ENCODE peak calls at places on chromosomes 6 and 20, in ten cellular contexts. One of them, this sample, is unnamed.

GRCh38 chr6:41685641-41686380 is 47.5 kb downstream of the MDFI start:
- DNase-seq in upper lobe of right lung: no peak
- DNase-seq in IMR-90: no peak
- DNase-seq in adrenal gland: no peak
- DNase-seq in neural crest cell: no peak
- DNase-seq in nephron progenitor cell: no peak
- DNase-seq in GM12865: no peak
- DNase-seq in pancreas: peak
- DNase-seq in endodermal cell: no peak
- DNase-seq in prostate gland: no peak
- DNase-seq in this sample: no peak

GRCh38 chr6:119608994-119609393 is 259.4 kb upstream of the MAN1A1 start:
- DNase-seq in neural crest cell: no peak
- DNase-seq in pancreas: no peak
- DNase-seq in adrenal gland: no peak
- DNase-seq in upper lobe of right lung: no peak
- DNase-seq in nephron progenitor cell: no peak
- DNase-seq in prostate gland: no peak
- DNase-seq in endodermal cell: peak
- DNase-seq in GM12865: peak
- DNase-seq in IMR-90: no peak
- DNase-seq in this sample: no peak

GRCh38 chr20:51697119-51697826 is 70.9 kb downstream of the ATP9A start:
- DNase-seq in IMR-90: peak
- DNase-seq in upper lobe of right lung: no peak
- DNase-seq in prostate gland: no peak
- DNase-seq in neural crest cell: no peak
- DNase-seq in endodermal cell: no peak
- DNase-seq in GM12865: no peak
- DNase-seq in nephron progenitor cell: no peak
- DNase-seq in adrenal gland: no peak
- DNase-seq in pancreas: no peak
- DNase-seq in this sample: no peak

GRCh38 chr6:15980801-15981200 is 148.1 kb upstream of the MYLIP start:
- DNase-seq in prostate gland: no peak
- DNase-seq in nephron progenitor cell: no peak
- DNase-seq in endodermal cell: no peak
- DNase-seq in IMR-90: no peak
- DNase-seq in pancreas: no peak
- DNase-seq in neural crest cell: no peak
- DNase-seq in GM12865: no peak
- DNase-seq in adrenal gland: no peak
- DNase-seq in upper lobe of right lung: no peak
- DNase-seq in this sample: no peak

GRCh38 chr20:49964964-49965780 is 17.6 kb upstream of the SNAI1 start:
- DNase-seq in nephron progenitor cell: peak
- DNase-seq in neural crest cell: peak
- DNase-seq in endodermal cell: peak
- DNase-seq in IMR-90: no peak
- DNase-seq in upper lobe of right lung: no peak
- DNase-seq in prostate gland: no peak
- DNase-seq in pancreas: peak
- DNase-seq in adrenal gland: no peak
- DNase-seq in GM12865: peak
- DNase-seq in this sample: no peak

GRCh38 chr6:143747347-143747842 is 69.6 kb downstream of the PHACTR2 start:
- DNase-seq in adrenal gland: no peak
- DNase-seq in neural crest cell: no peak
- DNase-seq in IMR-90: no peak
- DNase-seq in pancreas: no peak
- DNase-seq in nephron progenitor cell: no peak
- DNase-seq in endodermal cell: peak
- DNase-seq in GM12865: no peak
- DNase-seq in prostate gland: no peak
- DNase-seq in upper lobe of right lung: no peak
- DNase-seq in this sample: no peak

GRCh38 chr20:24993337-24994185 is 1.0 kb upstream of the APMAP start:
- DNase-seq in adrenal gland: no peak
- DNase-seq in endodermal cell: peak
- DNase-seq in GM12865: no peak
- DNase-seq in nephron progenitor cell: no peak
- DNase-seq in prostate gland: no peak
- DNase-seq in neural crest cell: no peak
- DNase-seq in pancreas: no peak
- DNase-seq in upper lobe of right lung: no peak
- DNase-seq in IMR-90: peak
- DNase-seq in this sample: no peak

GRCh38 chr6:16762265-16762546 is 946 bp upstream of the ATXN1 start:
- DNase-seq in neural crest cell: no peak
- DNase-seq in upper lobe of right lung: no peak
- DNase-seq in pancreas: no peak
- DNase-seq in prostate gland: no peak
- DNase-seq in nephron progenitor cell: no peak
- DNase-seq in IMR-90: no peak
- DNase-seq in endodermal cell: no peak
- DNase-seq in GM12865: no peak
- DNase-seq in adrenal gland: no peak
- DNase-seq in this sample: no peak

GRCh38 chr6:118551673-118552063 is 3.6 kb downstream of the PLN start:
- DNase-seq in prostate gland: no peak
- DNase-seq in upper lobe of right lung: no peak
- DNase-seq in nephron progenitor cell: no peak
- DNase-seq in endodermal cell: no peak
- DNase-seq in pancreas: no peak
- DNase-seq in IMR-90: peak
- DNase-seq in adrenal gland: no peak
- DNase-seq in neural crest cell: no peak
- DNase-seq in GM12865: no peak
- DNase-seq in this sample: no peak

GRCh38 chr20:23161244-23161875 is 75.2 kb upstream of the CD93 start:
- DNase-seq in GM12865: peak
- DNase-seq in nephron progenitor cell: no peak
- DNase-seq in adrenal gland: no peak
- DNase-seq in IMR-90: peak
- DNase-seq in endodermal cell: peak
- DNase-seq in pancreas: no peak
- DNase-seq in prostate gland: no peak
- DNase-seq in neural crest cell: no peak
- DNase-seq in upper lobe of right lung: no peak
- DNase-seq in this sample: no peak

GRCh38 chr6:37738216-37738615 is 40.5 kb upstream of the MDGA1 start:
- DNase-seq in upper lobe of right lung: no peak
- DNase-seq in adrenal gland: no peak
- DNase-seq in nephron progenitor cell: no peak
- DNase-seq in GM12865: no peak
- DNase-seq in IMR-90: no peak
- DNase-seq in neural crest cell: no peak
- DNase-seq in pancreas: no peak
- DNase-seq in endodermal cell: no peak
- DNase-seq in prostate gland: no peak
- DNase-seq in this sample: no peak

GRCh38 chr6:37745748-37746147 is 48.1 kb upstream of the MDGA1 start:
- DNase-seq in prostate gland: no peak
- DNase-seq in GM12865: no peak
- DNase-seq in endodermal cell: no peak
- DNase-seq in upper lobe of right lung: no peak
- DNase-seq in IMR-90: no peak
- DNase-seq in nephron progenitor cell: no peak
- DNase-seq in neural crest cell: no peak
- DNase-seq in adrenal gland: no peak
- DNase-seq in pancreas: no peak
- DNase-seq in this sample: no peak

GRCh38 chr6:37739618-37740017 is 41.9 kb upstream of the MDGA1 start:
- DNase-seq in endodermal cell: no peak
- DNase-seq in pancreas: no peak
- DNase-seq in prostate gland: no peak
- DNase-seq in IMR-90: no peak
- DNase-seq in upper lobe of right lung: no peak
- DNase-seq in nephron progenitor cell: no peak
- DNase-seq in adrenal gland: no peak
- DNase-seq in GM12865: no peak
- DNase-seq in neural crest cell: no peak
- DNase-seq in this sample: no peak

GRCh38 chr6:37742401-37742760 is 44.7 kb upstream of the MDGA1 start:
- DNase-seq in neural crest cell: no peak
- DNase-seq in pancreas: no peak
- DNase-seq in nephron progenitor cell: no peak
- DNase-seq in GM12865: no peak
- DNase-seq in adrenal gland: no peak
- DNase-seq in IMR-90: no peak
- DNase-seq in upper lobe of right lung: no peak
- DNase-seq in endodermal cell: no peak
- DNase-seq in prostate gland: no peak
- DNase-seq in this sample: no peak

GRCh38 chr6:37741757-37742400 is 44.2 kb upstream of the MDGA1 start:
- DNase-seq in endodermal cell: peak
- DNase-seq in neural crest cell: peak
- DNase-seq in prostate gland: no peak
- DNase-seq in adrenal gland: no peak
- DNase-seq in pancreas: peak
- DNase-seq in GM12865: no peak
- DNase-seq in nephron progenitor cell: peak
- DNase-seq in IMR-90: no peak
- DNase-seq in upper lobe of right lung: no peak
- DNase-seq in this sample: no peak
- TF ChIP-seq CTCF in endodermal cell: peak
- TF ChIP-seq CTCF in neural crest cell: peak
- TF ChIP-seq CTCF in prostate gland: no peak
- TF ChIP-seq CTCF in adrenal gland: no peak
- TF ChIP-seq CTCF in pancreas: peak
- TF ChIP-seq CTCF in GM12865: peak
- TF ChIP-seq CTCF in nephron progenitor cell: peak
- TF ChIP-seq CTCF in IMR-90: no peak
- TF ChIP-seq CTCF in upper lobe of right lung: peak
- TF ChIP-seq CTCF in this sample: peak

GRCh38 chr6:137339929-137340559 is 120.9 kb upstream of the IFNGR1 start:
- DNase-seq in IMR-90: no peak
- DNase-seq in endodermal cell: no peak
- DNase-seq in pancreas: no peak
- DNase-seq in nephron progenitor cell: no peak
- DNase-seq in upper lobe of right lung: no peak
- DNase-seq in adrenal gland: no peak
- DNase-seq in prostate gland: no peak
- DNase-seq in neural crest cell: no peak
- DNase-seq in GM12865: no peak
- DNase-seq in this sample: no peak

GRCh38 chr6:137342607-137343186 is 123.5 kb upstream of the IFNGR1 start:
- DNase-seq in nephron progenitor cell: no peak
- DNase-seq in adrenal gland: no peak
- DNase-seq in neural crest cell: no peak
- DNase-seq in upper lobe of right lung: no peak
- DNase-seq in prostate gland: no peak
- DNase-seq in endodermal cell: no peak
- DNase-seq in pancreas: no peak
- DNase-seq in GM12865: no peak
- DNase-seq in IMR-90: no peak
- DNase-seq in this sample: no peak

DNA sequence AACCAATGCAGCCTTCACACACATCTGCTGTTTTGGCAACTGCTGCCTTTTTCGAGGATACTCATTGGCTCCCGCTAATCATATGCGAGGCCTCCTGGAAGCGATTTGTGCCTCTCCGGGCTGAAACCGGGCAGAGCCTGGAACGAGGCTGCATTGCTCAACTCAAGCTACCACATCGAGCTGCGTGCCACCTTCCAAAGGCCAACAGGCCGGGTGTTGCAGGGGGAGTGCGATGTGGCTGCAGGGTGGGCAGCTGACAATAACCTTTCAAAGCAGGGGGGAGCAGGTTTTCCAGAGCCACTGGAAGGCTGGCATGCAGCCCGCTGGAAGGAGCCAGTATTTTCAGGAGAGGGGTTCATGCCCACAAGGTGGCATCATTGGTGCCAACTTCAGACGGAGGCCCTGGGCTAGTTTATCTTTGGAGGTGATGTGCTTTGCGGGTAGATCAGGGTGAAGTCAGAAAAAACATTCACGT is 122.6 kb upstream of the IFNGR1 start:
- DNase-seq in pancreas: peak
- DNase-seq in GM12865: peak
- DNase-seq in IMR-90: no peak
- DNase-seq in upper lobe of right lung: no peak
- DNase-seq in prostate gland: no peak
- DNase-seq in nephron progenitor cell: no peak
- DNase-seq in neural crest cell: no peak
- DNase-seq in adrenal gland: peak
- DNase-seq in endodermal cell: peak
- DNase-seq in this sample: no peak
- TF ChIP-seq CTCF in pancreas: no peak
- TF ChIP-seq CTCF in GM12865: peak
- TF ChIP-seq CTCF in IMR-90: peak
- TF ChIP-seq CTCF in upper lobe of right lung: peak
- TF ChIP-seq CTCF in prostate gland: no peak
- TF ChIP-seq CTCF in nephron progenitor cell: no peak
- TF ChIP-seq CTCF in neural crest cell: no peak
- TF ChIP-seq CTCF in adrenal gland: no peak
- TF ChIP-seq CTCF in endodermal cell: peak
- TF ChIP-seq CTCF in this sample: peak

DNA sequence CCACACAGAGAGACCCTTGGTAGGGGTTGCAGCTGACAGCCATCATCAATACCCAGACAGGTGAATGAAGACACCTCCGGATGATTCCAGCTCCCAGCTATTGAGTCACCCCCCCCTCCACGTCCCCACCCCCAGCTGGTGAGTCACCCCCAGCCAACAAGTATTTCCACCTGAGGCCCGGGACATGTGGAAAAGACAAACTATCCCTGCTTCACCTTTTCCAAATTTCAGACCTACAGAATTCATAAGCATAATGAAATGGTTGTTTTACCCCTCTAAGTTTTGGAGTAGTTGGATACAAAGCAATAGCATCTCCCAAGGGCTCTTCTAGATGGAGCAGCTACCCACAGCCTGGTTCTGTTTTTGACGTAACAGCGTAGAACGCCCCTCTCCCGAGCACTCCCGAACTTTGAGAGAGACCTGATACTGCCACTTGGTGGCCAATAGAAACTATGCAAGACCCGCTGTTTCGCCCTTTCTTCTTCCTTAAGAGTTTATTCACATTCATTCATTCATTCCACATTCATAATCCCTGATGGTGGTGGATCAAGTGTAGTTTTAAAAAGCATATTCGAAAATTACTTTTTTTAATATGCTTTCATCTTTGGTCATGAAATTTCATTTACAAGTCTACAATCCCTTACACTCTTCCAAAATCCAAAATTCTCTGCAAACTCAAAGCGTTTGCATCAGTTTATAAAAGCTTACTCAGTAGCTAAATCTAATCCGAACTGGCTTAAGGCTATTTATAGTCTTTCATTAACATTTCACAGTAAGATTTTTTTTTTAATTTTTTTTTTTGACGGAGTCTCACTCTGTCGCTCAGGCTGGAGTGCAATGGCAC is 15.1 kb upstream of the PPP1R16B start:
- DNase-seq in adrenal gland: no peak
- DNase-seq in endodermal cell: peak
- DNase-seq in upper lobe of right lung: no peak
- DNase-seq in GM12865: peak
- DNase-seq in prostate gland: no peak
- DNase-seq in nephron progenitor cell: peak
- DNase-seq in pancreas: no peak
- DNase-seq in neural crest cell: peak
- DNase-seq in IMR-90: peak
- DNase-seq in this sample: no peak
- TF ChIP-seq CTCF in adrenal gland: peak
- TF ChIP-seq CTCF in endodermal cell: peak
- TF ChIP-seq CTCF in upper lobe of right lung: peak
- TF ChIP-seq CTCF in GM12865: peak
- TF ChIP-seq CTCF in prostate gland: no peak
- TF ChIP-seq CTCF in nephron progenitor cell: peak
- TF ChIP-seq CTCF in pancreas: peak
- TF ChIP-seq CTCF in neural crest cell: peak
- TF ChIP-seq CTCF in IMR-90: peak
- TF ChIP-seq CTCF in this sample: peak

GRCh38 chr6:26258199-26258977 is 106.6 kb upstream of the BTN3A2 start:
- DNase-seq in IMR-90: no peak
- DNase-seq in adrenal gland: no peak
- DNase-seq in pancreas: no peak
- DNase-seq in neural crest cell: no peak
- DNase-seq in upper lobe of right lung: no peak
- DNase-seq in GM12865: peak
- DNase-seq in endodermal cell: no peak
- DNase-seq in nephron progenitor cell: no peak
- DNase-seq in prostate gland: no peak
- DNase-seq in this sample: no peak
- TF ChIP-seq CTCF in IMR-90: peak
- TF ChIP-seq CTCF in adrenal gland: no peak
- TF ChIP-seq CTCF in pancreas: no peak
- TF ChIP-seq CTCF in neural crest cell: peak
- TF ChIP-seq CTCF in upper lobe of right lung: no peak
- TF ChIP-seq CTCF in GM12865: peak
- TF ChIP-seq CTCF in endodermal cell: peak
- TF ChIP-seq CTCF in nephron progenitor cell: no peak
- TF ChIP-seq CTCF in prostate gland: no peak
- TF ChIP-seq CTCF in this sample: no peak

This sample was measured in heart left ventricle.